ENCODE peak calls at places on chromosomes 4 and X, in six cellular contexts. R, B, I, W, V and J are unnamed samples. For H3K4me1, the result is how much of the 10 kb centered on the place peaks cover.

GRCh38 chrX:71669492-71669891 is 2.1 kb downstream of the LOC101059915 start:
- DNase-seq in R (no peak), B (no peak), I (no peak), W (no peak), V (no peak), J (no peak)

GRCh38 chrX:106608016-106608415 is 3.8 kb upstream of the RADX start:
- DNase-seq in R (no peak), B (no peak), I (peak), W (no peak), V (peak), J (no peak)

GRCh38 chr4:21512351-21512750 is 436.2 kb downstream of the KCNIP4 start:
- DNase-seq in R (peak), B (no peak), I (no peak), W (peak), V (no peak), J (no peak)

GRCh38 chr4:147788791-147789190 is 56.9 kb downstream of the ARHGAP10 start:
- DNase-seq in R (no peak), B (no peak), I (no peak), W (no peak), V (no peak), J (no peak)

GRCh38 chr4:123127218-123127617 is 204.8 kb upstream of the NUDT6 start:
- DNase-seq in R (no peak), B (no peak), I (no peak), W (peak), V (no peak), J (no peak)

GRCh38 chrX:9610774-9611392 is 146.0 kb downstream of the TBL1X start:
- DNase-seq in R (peak), B (no peak), I (no peak), W (peak), V (no peak), J (no peak)

GRCh38 chrX:108224727-108225455 is 133.3 kb downstream of the ATG4A start:
- DNase-seq in R (peak), B (no peak), I (no peak), W (peak), V (no peak), J (peak)

GRCh38 chrX:13699183-13699826 is 10.4 kb downstream of the RAB9A start:
- DNase-seq in R (peak), B (peak), I (no peak), W (peak), V (no peak), J (no peak)

GRCh38 chrX:119189115-119189514 is 47.0 kb upstream of the PGRMC1 start:
- DNase-seq in R (no peak), B (no peak), I (no peak), W (no peak), V (no peak), J (no peak)

GRCh38 chr4:104490096-104490769 is 4.5 kb downstream of the CXXC4 start:
- DNase-seq in R (peak), B (peak), I (peak), W (no peak), V (no peak), J (peak)

GRCh38 chr4:47722176-47722575 is 115.7 kb downstream of the CORIN start:
- DNase-seq in R (no peak), B (no peak), I (no peak), W (no peak), V (no peak), J (no peak)

GRCh38 chrX:84339507-84340364 is 151.7 kb upstream of the RPS6KA6 start:
- DNase-seq in R (no peak), B (no peak), I (peak), W (peak), V (no peak), J (no peak)

GRCh38 chr4:160928482-160928881 is 1235.3 kb downstream of the FSTL5 start:
- DNase-seq in R (no peak), B (no peak), I (no peak), W (no peak), V (no peak), J (no peak)
- H3K4me1 ChIP-seq in R (under half), B (under half), I (under half), W (under half), V (under half), J (under half)

GRCh38 chrX:40543661-40544328 is 37.0 kb upstream of the ATP6AP2 start:
- DNase-seq in R (peak), B (no peak), I (peak), W (peak), V (no peak), J (peak)
- H3K4me3 ChIP-seq in R (no peak), B (no peak), I (no peak), W (no peak), V (no peak), J (no peak)

GRCh38 chr4:168656055-168656660 is 159.3 kb downstream of the PALLD start:
- DNase-seq in R (peak), B (no peak), I (no peak), W (no peak), V (no peak), J (no peak)
- H3K4me1 ChIP-seq in R (under half), B (under half), I (under half), W (under half), V (under half), J (under half)

GRCh38 chr4:2819244-2820215 is 24.1 kb upstream of the ADD1 start:
- DNase-seq in R (no peak), B (no peak), I (no peak), W (no peak), V (peak), J (no peak)

GRCh38 chr4:2817701-2818350 is 24.9 kb downstream of the SH3BP2 start:
- DNase-seq in R (no peak), B (peak), I (no peak), W (peak), V (no peak), J (peak)

GRCh38 chr4:2820216-2820982 is 23.2 kb upstream of the ADD1 start:
- DNase-seq in R (no peak), B (no peak), I (no peak), W (no peak), V (peak), J (no peak)

GRCh38 chr4:2817136-2817535 is 24.3 kb downstream of the SH3BP2 start:
- DNase-seq in R (no peak), B (no peak), I (no peak), W (no peak), V (no peak), J (no peak)

GRCh38 chr4:2818351-2818939 is 25.2 kb upstream of the ADD1 start:
- DNase-seq in R (no peak), B (no peak), I (no peak), W (no peak), V (no peak), J (peak)
- H3K4me3 ChIP-seq in R (peak), B (peak), I (no peak), W (peak), V (peak), J (peak)

GRCh38 chr4:108622828-108623227 is 2.5 kb downstream of the RPL34 start:
- DNase-seq in R (no peak), B (no peak), I (no peak), W (no peak), V (no peak), J (no peak)

GRCh38 chr4:108620933-108621905 is 843 bp downstream of the RPL34 start:
- DNase-seq in R (peak), B (no peak), I (no peak), W (peak), V (no peak), J (no peak)

GRCh38 chr4:108620101-108620932 is at the start of gene RPL34:
- DNase-seq in R (peak), B (peak), I (peak), W (peak), V (peak), J (peak)

GRCh38 chr4:108624263-108625056 is 4.1 kb downstream of the RPL34 start:
- DNase-seq in R (no peak), B (no peak), I (no peak), W (no peak), V (no peak), J (no peak)

GRCh38 chr4:108622022-108622421 is 1.6 kb downstream of the RPL34 start:
- DNase-seq in R (no peak), B (no peak), I (no peak), W (no peak), V (no peak), J (no peak)
- H3K4me1 ChIP-seq in R (under half), B (under half), I (under half), W (under half), V (under half), J (under half)